ENCODE peak calls at places on chromosomes 6 and 20, in ten cellular contexts. A is Daoy, R is KBM-7, X is kidney tubule cell, N is AG08395, Q is GM03348, W is A549, P is ureter, C is Karpas-422, S is fibroblast of the conjunctiva. Y is an unnamed sample.

GRCh38 chr6:81748946-81749345 is 3.5 kb downstream of the TENT5A start:
- DNase-seq in S (no peak), R (no peak), A (no peak), Q (no peak), W (no peak), N (no peak), P (no peak), X (no peak), C (no peak), Y (no peak)

GRCh38 chr6:5587648-5588047 is 326.3 kb downstream of the FARS2 start:
- DNase-seq in R (no peak), Q (no peak), N (no peak), W (no peak), S (no peak), X (no peak), P (no peak), A (no peak), C (no peak), Y (no peak)

GRCh38 chr6:52929321-52930164 is 20.0 kb upstream of the GSTA3 start:
- DNase-seq in R (no peak), S (peak; percentile 72), P (no peak), Q (peak; percentile 74), C (no peak), W (peak; percentile 76), N (peak; percentile 83), X (peak; percentile 90), A (peak; percentile 94), Y (peak; percentile 15)

GRCh38 chr6:36597775-36598174 is 3.6 kb downstream of the SRSF3 start:
- DNase-seq in P (no peak), A (no peak), W (no peak), R (no peak), X (no peak), N (no peak), C (no peak), Q (no peak), S (no peak), Y (no peak)

GRCh38 chr6:143575440-143575839 is 63.9 kb upstream of the FUCA2 start:
- DNase-seq in P (peak; percentile 67), N (peak; percentile 79), C (peak; percentile 85), Q (peak; percentile 78), X (peak; percentile 74), R (peak; percentile 78), A (peak; percentile 69), W (peak; percentile 77), S (peak; percentile 85), Y (peak; percentile 45)

GRCh38 chr6:89500486-89501020 is 67.6 kb downstream of the ANKRD6 start:
- DNase-seq in P (no peak), C (no peak), W (no peak), R (no peak), A (no peak), N (no peak), Q (no peak), S (no peak), X (no peak), Y (no peak)

GRCh38 chr20:33827629-33828325 is 16.6 kb downstream of the CHMP4B start:
- DNase-seq in P (no peak), W (no peak), X (no peak), C (no peak), R (no peak), S (no peak), N (no peak), Q (no peak), A (no peak), Y (no peak)

GRCh38 chr20:43389231-43389630 is 68.5 kb upstream of the SRSF6 start:
- DNase-seq in C (no peak), S (no peak), Q (peak; percentile 47), N (no peak), W (no peak), A (no peak), P (no peak), R (no peak), X (no peak), Y (no peak)

GRCh38 chr20:43726811-43727338 is at the start of gene GTSF1L:
- DNase-seq in P (no peak), R (no peak), C (no peak), Q (no peak), X (no peak), W (no peak), A (peak; percentile 53), N (no peak), S (no peak), Y (no peak)

GRCh38 chr6:53112404-53112803 is 36.2 kb downstream of the GCM1 start:
- DNase-seq in P (peak; percentile 47), N (no peak), C (no peak), Q (no peak), S (no peak), W (peak; percentile 5), A (no peak), X (peak; percentile 92), R (no peak), Y (no peak)

GRCh38 chr6:131952886-131953509 is 1.8 kb upstream of the CCN2 start:
- DNase-seq in W (no peak), C (no peak), N (no peak), R (no peak), A (no peak), Q (no peak), X (no peak), P (no peak), S (no peak), Y (no peak)

GRCh38 chr20:11429168-11429567 is 488.5 kb upstream of the BTBD3 start:
- DNase-seq in W (peak; percentile 45), X (peak; percentile 85), P (no peak), C (no peak), Q (no peak), R (no peak), N (no peak), A (peak; percentile 50), S (no peak), Y (no peak)

GRCh38 chr6:46862381-46862780 is 59.4 kb downstream of the ADGRF5 start:
- DNase-seq in R (no peak), N (no peak), A (no peak), X (no peak), P (no peak), W (no peak), Q (no peak), C (no peak), S (no peak), Y (no peak)

GRCh38 chr6:110221738-110222137 is 41.5 kb downstream of the CDC40 start:
- DNase-seq in A (no peak), S (no peak), W (no peak), N (no peak), X (no peak), C (no peak), Q (peak; percentile 42), R (no peak), P (no peak), Y (no peak)

GRCh38 chr20:25686081-25687077 is 10.3 kb downstream of the ZNF337 start:
- DNase-seq in A (no peak), P (no peak), S (no peak), W (no peak), R (no peak), C (no peak), N (no peak), X (no peak), Q (no peak), Y (no peak)

GRCh38 chr6:85494551-85495337 is 44.9 kb downstream of the NT5E start:
- DNase-seq in A (no peak), C (no peak), N (peak; percentile 22), P (no peak), R (no peak), W (no peak), S (no peak), X (no peak), Q (no peak), Y (no peak)

GRCh38 chr6:29941476-29941875 is 856 bp upstream of the HLA-A start:
- DNase-seq in Q (no peak), P (no peak), A (no peak), R (no peak), X (peak; percentile 25), C (no peak), N (no peak), S (no peak), W (no peak), Y (no peak)

GRCh38 chr6:122372647-122373046 is 26.8 kb upstream of the HSF2 start:
- DNase-seq in N (no peak), C (peak; percentile 53), P (no peak), S (no peak), Q (peak; percentile 7), W (no peak), R (peak; percentile 5), A (no peak), X (no peak), Y (no peak)

GRCh38 chr6:166670013-166670412 is 43.0 kb upstream of the RPS6KA2 start:
- DNase-seq in R (no peak), C (no peak), S (no peak), X (no peak), P (no peak), W (no peak), N (no peak), A (no peak), Q (no peak), Y (no peak)

GRCh38 chr6:30741789-30742315 is 635 bp downstream of the FLOT1 start:
- DNase-seq in X (no peak), W (no peak), R (no peak), N (no peak), S (no peak), A (no peak), C (peak; percentile 44), P (no peak), Q (peak; percentile 78), Y (no peak)

GRCh38 chr6:8361259-8361658 is 74.1 kb downstream of the SLC35B3 start:
- DNase-seq in W (no peak), C (no peak), A (no peak), P (no peak), S (no peak), N (no peak), R (no peak), Q (no peak), X (no peak), Y (no peak)

GRCh38 chr20:61483336-61484067 is 231.4 kb downstream of the CDH4 start:
- DNase-seq in W (no peak), X (no peak), Q (no peak), A (no peak), P (no peak), S (no peak), R (no peak), N (no peak), C (no peak), Y (no peak)

GRCh38 chr6:149935246-149935645 is 6.6 kb upstream of the ULBP2 start:
- DNase-seq in S (no peak), R (no peak), N (no peak), A (no peak), P (peak; percentile 23), Q (no peak), C (peak; percentile 27), W (no peak), X (peak; percentile 59), Y (no peak)

GRCh38 chr20:38557174-38557573 is 23.8 kb upstream of the ADIG start:
- DNase-seq in N (no peak), Q (no peak), P (no peak), R (no peak), S (no peak), A (no peak), C (no peak), X (no peak), W (no peak), Y (no peak)